ENCODE peak calls at places on chromosomes 2 and 18, in four cellular contexts. P, W, C and B are unnamed samples. For H3K4me1, the result is how much of the 10 kb centered on the place peaks cover.

GRCh38 chr18:42915240-42915791 is 200.2 kb downstream of the RIT2 start:
- DNase-seq in P (no peak), W (no peak), C (no peak), B (no peak)

GRCh38 chr2:201064797-201065329 is 6.6 kb downstream of the HYCC2 start:
- DNase-seq in P (no peak), W (no peak), C (no peak), B (no peak)

GRCh38 chr2:201781583-201782051 is 884 bp upstream of the ALS2 start:
- DNase-seq in P (no peak), W (no peak), C (no peak), B (no peak)

GRCh38 chr2:236164201-236164982 is 3.8 kb downstream of the GBX2 start:
- DNase-seq in P (no peak), W (no peak), C (no peak), B (no peak)

GRCh38 chr2:234548720-234549420 is 52.0 kb upstream of the ARL4C start:
- DNase-seq in P (peak), W (no peak), C (no peak), B (no peak)

GRCh38 chr2:61905372-61906186 is at the start of gene COMMD1:
- DNase-seq in P (peak), W (peak), C (peak), B (no peak)

GRCh38 chr2:156333274-156333950 is 891 bp upstream of the NR4A2 start:
- DNase-seq in P (no peak), W (no peak), C (no peak), B (no peak)

GRCh38 chr18:24878289-24878688 is 417.9 kb downstream of the HRH4 start:
- DNase-seq in P (peak), W (no peak), C (no peak), B (no peak)

GRCh38 chr2:237440819-237441281 is 26.9 kb upstream of the COL6A3 start:
- DNase-seq in P (peak), W (no peak), C (no peak), B (no peak)

GRCh38 chr2:152019732-152020131 is 79.1 kb downstream of the CACNB4 start:
- DNase-seq in P (no peak), W (no peak), C (no peak), B (no peak)

GRCh38 chr2:85888020-85888744 is 608 bp downstream of the ST3GAL5 start:
- DNase-seq in P (no peak), W (peak), C (peak), B (no peak)

GRCh38 chr2:1055014-1055595 is 104.5 kb downstream of the SNTG2 start:
- DNase-seq in P (peak), W (no peak), C (no peak), B (no peak)

DNA sequence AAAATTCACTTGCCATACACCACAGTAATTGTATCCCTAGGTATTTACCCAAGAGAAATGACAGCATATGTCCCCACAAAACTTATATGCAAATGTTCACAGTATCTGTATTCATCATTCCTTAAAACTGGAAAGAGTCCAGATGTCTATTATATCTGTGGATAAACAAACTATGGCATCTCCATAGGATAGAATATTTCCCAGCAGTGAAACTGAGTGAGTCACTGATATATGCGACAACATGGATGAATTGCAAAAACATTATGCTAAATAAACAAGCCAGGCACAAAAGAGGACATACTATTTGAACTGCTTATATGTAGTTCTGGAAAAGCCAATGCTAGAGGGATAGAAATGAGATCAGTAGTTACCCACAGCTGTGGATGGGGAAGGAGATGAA is 359.4 kb upstream of the DSEL start:
- DNase-seq in P (peak), W (no peak), C (no peak), B (no peak)
- H3K4me1 ChIP-seq in P (under half), W (under half), C (under half), B (under half)

GRCh38 chr2:118186858-118187254 is 98.6 kb downstream of the INSIG2 start:
- DNase-seq in P (no peak), W (no peak), C (no peak), B (no peak)

GRCh38 chr2:118190365-118190916 is 102.2 kb downstream of the INSIG2 start:
- DNase-seq in P (no peak), W (no peak), C (no peak), B (no peak)

GRCh38 chr2:118185210-118186109 is 97.2 kb downstream of the INSIG2 start:
- DNase-seq in P (peak), W (peak), C (peak), B (no peak)

DNA sequence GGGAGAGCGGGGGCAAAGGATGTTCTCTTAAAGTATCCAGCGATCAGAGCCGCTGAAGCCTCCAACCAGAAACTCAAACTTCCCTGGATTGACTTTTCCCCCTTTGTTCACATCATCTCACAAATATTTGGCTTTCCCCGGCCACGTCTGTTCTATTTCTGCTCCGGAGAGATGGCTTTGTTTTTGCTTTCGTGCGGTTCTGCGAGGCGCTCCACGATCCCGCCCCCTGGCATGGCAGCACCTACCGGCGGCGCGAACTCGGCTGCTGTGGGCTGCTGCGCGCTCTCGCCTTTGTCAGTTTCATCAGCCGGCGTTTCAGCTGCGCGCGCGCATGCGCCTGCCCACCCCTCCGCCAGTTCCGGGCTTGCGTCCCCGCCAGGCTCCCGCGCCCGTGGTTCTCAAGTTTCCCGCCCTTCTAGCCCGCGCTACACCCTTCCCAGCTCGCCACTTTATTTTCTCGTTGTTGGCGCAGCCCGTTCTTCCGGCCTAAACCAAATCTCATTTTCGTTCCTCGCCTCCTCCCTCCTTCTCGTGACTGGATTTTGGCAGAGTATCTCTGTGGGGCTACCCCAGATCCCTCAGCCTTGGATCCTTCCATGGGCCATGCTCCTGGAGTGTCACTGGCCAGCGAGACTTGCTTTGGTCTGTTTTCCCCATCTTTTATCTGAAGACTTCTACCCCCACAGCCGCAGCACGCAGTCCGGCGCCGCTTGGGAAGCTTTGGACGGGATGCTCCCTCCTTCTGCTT is 98.0 kb downstream of the INSIG2 start:
- DNase-seq in P (peak), W (peak), C (peak), B (peak)
- TF ChIP-seq POLR2A in P (peak), W (peak), C (peak), B (peak)

DNA sequence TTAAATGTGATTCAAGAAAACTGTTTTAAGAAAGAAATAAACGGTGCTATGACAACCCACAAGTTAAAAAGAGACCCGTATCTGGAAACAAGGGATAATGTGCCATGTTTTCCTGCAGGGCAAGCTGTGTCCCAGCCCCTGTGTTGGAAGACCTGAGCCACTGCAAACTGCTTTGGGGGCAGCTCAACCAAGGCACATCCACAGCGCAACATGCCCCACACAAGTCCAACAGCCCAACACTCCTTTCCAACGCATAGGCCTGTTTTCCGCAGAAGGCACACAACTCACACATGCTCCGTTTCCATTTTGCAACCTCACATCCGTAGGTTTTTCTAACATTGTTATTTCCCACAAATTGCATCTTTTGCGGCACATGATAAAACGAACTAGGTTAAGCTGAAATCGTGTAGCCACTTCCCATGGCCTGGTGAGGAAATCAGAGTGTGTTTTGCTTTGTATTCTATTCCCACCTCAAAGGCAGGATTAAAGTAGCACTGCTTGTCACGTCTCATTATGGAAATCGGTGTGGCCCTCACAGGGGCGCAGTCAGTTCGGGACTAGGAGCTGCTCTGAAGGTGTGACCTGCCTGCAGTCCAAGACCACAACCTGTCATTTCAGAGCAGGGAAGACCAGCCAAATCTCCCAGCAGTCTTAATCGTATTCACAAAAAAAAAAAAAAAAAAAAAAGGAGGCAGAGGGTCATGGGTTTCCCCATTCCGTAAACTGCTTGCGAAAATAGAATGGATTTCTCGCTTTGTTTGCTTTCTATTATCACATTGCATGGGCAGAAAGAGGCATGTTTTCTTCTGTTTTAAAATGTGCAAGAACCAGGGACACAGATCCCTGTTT is 50.6 kb upstream of the ZNF516 start:
- DNase-seq in P (no peak), W (no peak), C (no peak), B (no peak)
- H3K4me1 ChIP-seq in P (under half), W (under half), C (under half), B (under half)

GRCh38 chr2:159285433-159285832 is 1.1 kb downstream of the WDSUB1 start:
- DNase-seq in P (no peak), W (no peak), C (no peak), B (no peak)

GRCh38 chr2:159287733-159288132 is 1.2 kb upstream of the WDSUB1 start:
- DNase-seq in P (no peak), W (no peak), C (no peak), B (no peak)

GRCh38 chr2:159285929-159286708 is at the start of gene WDSUB1:
- DNase-seq in P (peak), W (peak), C (peak), B (no peak)

GRCh38 chr2:159283529-159283928 is 3.0 kb downstream of the WDSUB1 start:
- DNase-seq in P (no peak), W (no peak), C (no peak), B (no peak)

DNA sequence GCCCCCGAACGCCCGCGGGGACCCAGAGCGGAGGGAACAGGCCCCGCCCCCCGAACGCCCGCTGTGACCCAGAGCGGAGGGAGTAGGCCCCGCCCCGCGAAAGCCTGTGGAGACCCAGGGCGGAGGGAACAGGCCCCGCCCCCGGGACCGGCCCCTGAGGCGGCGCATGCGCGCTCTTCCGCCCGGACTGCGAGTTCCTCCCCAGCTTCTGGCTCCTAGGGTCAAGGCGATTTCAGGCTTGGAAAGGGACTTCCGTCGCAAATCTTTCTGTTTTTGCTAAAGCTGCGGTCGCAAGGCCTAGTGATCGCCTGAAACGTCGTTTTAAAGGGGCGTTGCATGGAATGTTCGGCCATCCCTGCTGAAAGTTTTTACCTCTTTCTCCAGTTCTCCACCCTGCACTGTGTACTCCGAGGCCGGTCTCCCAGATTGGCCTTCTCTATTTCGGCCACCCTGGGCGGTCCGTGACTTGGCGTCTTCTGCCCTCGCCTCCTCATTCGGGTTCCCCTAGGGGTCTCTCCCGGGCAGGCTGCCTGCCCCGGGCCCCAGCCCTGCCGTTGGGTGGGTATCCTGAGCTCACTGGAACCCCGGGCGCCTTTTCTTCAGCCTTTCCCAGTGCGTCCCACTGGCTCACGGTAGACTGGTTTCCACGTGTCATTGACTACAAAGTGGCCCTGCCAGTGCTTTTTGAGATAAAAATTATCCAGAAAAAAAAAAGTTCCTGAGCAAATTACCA is 372 bp upstream of the WDSUB1 start:
- DNase-seq in P (peak), W (peak), C (peak), B (peak)
- TF ChIP-seq POLR2A in P (no peak), W (peak), C (peak), B (peak)

GRCh38 chr2:121504316-121504715 is 26.4 kb upstream of the RNU4ATAC start:
- DNase-seq in P (no peak), W (no peak), C (no peak), B (no peak)

GRCh38 chr2:121501070-121501469 is 29.6 kb upstream of the RNU4ATAC start:
- DNase-seq in P (peak), W (no peak), C (no peak), B (no peak)

GRCh38 chr2:121502246-121502645 is 28.4 kb upstream of the RNU4ATAC start:
- DNase-seq in P (peak), W (no peak), C (no peak), B (no peak)

GRCh38 chr2:121502781-121503180 is 27.9 kb upstream of the RNU4ATAC start:
- DNase-seq in P (peak), W (no peak), C (no peak), B (no peak)

GRCh38 chr2:121501554-121501953 is 29.1 kb upstream of the RNU4ATAC start:
- DNase-seq in P (no peak), W (no peak), C (no peak), B (no peak)
- H3K4me1 ChIP-seq in P (under half), W (under half), C (under half), B (under half)

GRCh38 chr2:215316336-215316735 is 4.5 kb downstream of the ATIC start:
- DNase-seq in P (no peak), W (no peak), C (no peak), B (no peak)

GRCh38 chr2:215315301-215315700 is 3.4 kb downstream of the ATIC start:
- DNase-seq in P (no peak), W (no peak), C (no peak), B (no peak)

GRCh38 chr2:215314896-215315295 is 3.0 kb downstream of the ATIC start:
- DNase-seq in P (no peak), W (no peak), C (no peak), B (no peak)

GRCh38 chr2:215313219-215313656 is 1.4 kb downstream of the ATIC start:
- DNase-seq in P (no peak), W (no peak), C (no peak), B (no peak)

GRCh38 chr2:215311625-215312394 is at the start of gene ATIC:
- DNase-seq in P (peak), W (peak), C (peak), B (peak)
- TF ChIP-seq POLR2A in P (peak), W (peak), C (peak), B (no peak)

DNA sequence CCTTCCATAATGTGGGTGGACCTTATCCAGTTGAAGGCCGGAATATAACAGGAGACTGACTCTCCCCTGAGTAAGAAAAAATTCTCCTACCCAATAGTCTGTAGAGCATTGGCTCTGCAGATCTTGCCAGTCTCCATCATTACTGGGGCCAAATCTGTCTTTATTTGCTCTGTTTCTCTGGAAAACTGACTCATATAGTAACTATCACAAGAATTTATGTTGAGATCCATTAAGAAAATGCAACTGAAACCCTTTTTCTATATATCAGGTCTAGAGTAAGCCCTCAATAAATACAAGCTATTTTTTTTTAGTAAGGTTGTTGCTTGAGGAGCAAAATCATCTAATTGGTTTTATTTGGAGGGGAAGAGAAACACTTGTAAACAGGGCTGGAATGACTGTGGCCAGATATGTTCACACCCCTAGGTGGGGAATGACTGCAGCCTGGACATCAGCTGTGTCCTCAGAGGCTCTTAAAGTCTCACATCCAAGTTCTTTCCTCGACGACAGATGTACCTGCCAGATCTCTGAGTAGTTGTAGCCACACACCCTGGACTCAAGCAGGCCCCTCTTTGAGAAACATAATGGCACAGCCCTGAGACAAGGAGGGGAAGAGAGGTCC is 339.7 kb downstream of the TNS1 start:
- DNase-seq in P (peak), W (no peak), C (no peak), B (no peak)
- H3K4me1 ChIP-seq in P (under half), W (under half), C (under half), B (half or more)